ENCODE peak calls at places on chromosomes 16 and 17, in seven cellular contexts. One of them, this sample, is unnamed.

GRCh38 chr16:29710227-29711219 is 31.5 kb downstream of the QPRT start:
- DNase-seq in body of pancreas: peak
- DNase-seq in IMR-90: peak
- DNase-seq in A673: peak
- DNase-seq in neural progenitor cell: peak
- DNase-seq in sigmoid colon: no peak
- DNase-seq in mesendoderm: peak
- DNase-seq in this sample: peak

GRCh38 chr16:28538733-28539596 is at the start of gene NUPR1:
- DNase-seq in body of pancreas: peak
- DNase-seq in neural progenitor cell: no peak
- DNase-seq in sigmoid colon: peak
- DNase-seq in mesendoderm: peak
- DNase-seq in A673: no peak
- DNase-seq in IMR-90: peak
- DNase-seq in this sample: peak

GRCh38 chr17:49515196-49515770 is 20.2 kb downstream of the NGFR start:
- DNase-seq in mesendoderm: peak
- DNase-seq in IMR-90: peak
- DNase-seq in neural progenitor cell: peak
- DNase-seq in sigmoid colon: peak
- DNase-seq in body of pancreas: peak
- DNase-seq in A673: no peak
- DNase-seq in this sample: peak

GRCh38 chr17:46167826-46168569 is 25.2 kb downstream of the KANSL1 start:
- DNase-seq in body of pancreas: no peak
- DNase-seq in A673: no peak
- DNase-seq in sigmoid colon: no peak
- DNase-seq in mesendoderm: peak
- DNase-seq in IMR-90: peak
- DNase-seq in neural progenitor cell: no peak
- DNase-seq in this sample: peak

GRCh38 chr17:15260376-15261062 is 4.6 kb downstream of the PMP22 start:
- DNase-seq in sigmoid colon: peak
- DNase-seq in IMR-90: peak
- DNase-seq in A673: peak
- DNase-seq in mesendoderm: peak
- DNase-seq in neural progenitor cell: peak
- DNase-seq in body of pancreas: peak
- DNase-seq in this sample: peak

GRCh38 chr16:89565506-89566372 is 5.3 kb downstream of the RPL13 start:
- DNase-seq in mesendoderm: peak
- DNase-seq in sigmoid colon: no peak
- DNase-seq in A673: peak
- DNase-seq in IMR-90: peak
- DNase-seq in body of pancreas: peak
- DNase-seq in neural progenitor cell: peak
- DNase-seq in this sample: peak

GRCh38 chr16:19236561-19236960 is 49.0 kb upstream of the CLEC19A start:
- DNase-seq in body of pancreas: no peak
- DNase-seq in mesendoderm: no peak
- DNase-seq in A673: no peak
- DNase-seq in sigmoid colon: no peak
- DNase-seq in IMR-90: no peak
- DNase-seq in neural progenitor cell: no peak
- DNase-seq in this sample: no peak

GRCh38 chr17:40153603-40154238 is 13.4 kb downstream of the CASC3 start:
- DNase-seq in sigmoid colon: no peak
- DNase-seq in mesendoderm: no peak
- DNase-seq in IMR-90: no peak
- DNase-seq in neural progenitor cell: no peak
- DNase-seq in A673: no peak
- DNase-seq in body of pancreas: no peak
- DNase-seq in this sample: no peak

GRCh38 chr17:60770946-60771422 is 93.3 kb downstream of the BCAS3 start:
- DNase-seq in body of pancreas: no peak
- DNase-seq in A673: no peak
- DNase-seq in neural progenitor cell: no peak
- DNase-seq in IMR-90: no peak
- DNase-seq in mesendoderm: no peak
- DNase-seq in sigmoid colon: no peak
- DNase-seq in this sample: no peak

GRCh38 chr17:29155966-29156338 is 24.2 kb downstream of the MYO18A start:
- DNase-seq in neural progenitor cell: peak
- DNase-seq in mesendoderm: peak
- DNase-seq in body of pancreas: no peak
- DNase-seq in IMR-90: peak
- DNase-seq in sigmoid colon: no peak
- DNase-seq in A673: no peak
- DNase-seq in this sample: peak

GRCh38 chr17:17749921-17750320 is 68.7 kb downstream of the RAI1 start:
- DNase-seq in IMR-90: peak
- DNase-seq in mesendoderm: peak
- DNase-seq in neural progenitor cell: peak
- DNase-seq in sigmoid colon: no peak
- DNase-seq in A673: peak
- DNase-seq in body of pancreas: peak
- DNase-seq in this sample: no peak

GRCh38 chr17:9232591-9233270 is 211.4 kb downstream of the NTN1 start:
- DNase-seq in sigmoid colon: peak
- DNase-seq in body of pancreas: no peak
- DNase-seq in mesendoderm: no peak
- DNase-seq in neural progenitor cell: no peak
- DNase-seq in IMR-90: no peak
- DNase-seq in A673: peak
- DNase-seq in this sample: peak

GRCh38 chr16:62638324-62638911 is 602.2 kb upstream of the CDH8 start:
- DNase-seq in A673: no peak
- DNase-seq in IMR-90: no peak
- DNase-seq in mesendoderm: no peak
- DNase-seq in sigmoid colon: no peak
- DNase-seq in body of pancreas: no peak
- DNase-seq in neural progenitor cell: no peak
- DNase-seq in this sample: no peak
- H3K27ac ChIP-seq in A673: no peak
- H3K27ac ChIP-seq in IMR-90: no peak
- H3K27ac ChIP-seq in mesendoderm: no peak
- H3K27ac ChIP-seq in sigmoid colon: no peak
- H3K27ac ChIP-seq in body of pancreas: no peak
- H3K27ac ChIP-seq in neural progenitor cell: no peak
- H3K27ac ChIP-seq in this sample: no peak

GRCh38 chr16:75243667-75244224 is 7.7 kb downstream of the BCAR1 start:
- DNase-seq in mesendoderm: no peak
- DNase-seq in sigmoid colon: no peak
- DNase-seq in A673: no peak
- DNase-seq in body of pancreas: no peak
- DNase-seq in IMR-90: no peak
- DNase-seq in neural progenitor cell: no peak
- DNase-seq in this sample: no peak
- H3K27ac ChIP-seq in mesendoderm: no peak
- H3K27ac ChIP-seq in sigmoid colon: peak
- H3K27ac ChIP-seq in A673: no peak
- H3K27ac ChIP-seq in body of pancreas: peak
- H3K27ac ChIP-seq in IMR-90: peak
- H3K27ac ChIP-seq in neural progenitor cell: peak
- H3K27ac ChIP-seq in this sample: peak

GRCh38 chr16:84774810-84775209 is 45.0 kb upstream of the CRISPLD2 start:
- DNase-seq in sigmoid colon: peak
- DNase-seq in body of pancreas: no peak
- DNase-seq in mesendoderm: no peak
- DNase-seq in IMR-90: peak
- DNase-seq in neural progenitor cell: no peak
- DNase-seq in A673: no peak
- DNase-seq in this sample: no peak
- H3K27ac ChIP-seq in sigmoid colon: peak
- H3K27ac ChIP-seq in body of pancreas: no peak
- H3K27ac ChIP-seq in mesendoderm: no peak
- H3K27ac ChIP-seq in IMR-90: no peak
- H3K27ac ChIP-seq in neural progenitor cell: no peak
- H3K27ac ChIP-seq in A673: no peak
- H3K27ac ChIP-seq in this sample: no peak

DNA sequence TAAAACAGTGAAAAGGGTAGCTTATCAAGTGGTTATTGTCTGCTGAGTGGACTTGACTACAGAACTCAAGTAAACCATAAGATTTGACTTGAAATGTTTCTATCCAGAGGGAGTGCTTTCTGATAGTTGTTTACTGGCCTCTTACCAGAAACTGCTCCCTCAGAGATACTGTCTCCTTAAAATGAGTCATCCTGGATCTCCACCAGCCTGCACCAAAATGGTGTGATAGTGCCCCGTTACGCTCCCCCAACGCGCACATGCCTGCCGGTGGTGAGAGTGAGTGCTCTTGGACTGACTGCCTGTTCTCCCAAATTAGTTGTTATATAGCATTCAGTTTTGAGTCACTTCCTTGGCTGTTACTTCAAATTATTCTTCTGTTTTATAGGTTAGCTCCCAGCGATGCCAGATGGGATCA is 22.9 kb downstream of the PRCD start:
- DNase-seq in neural progenitor cell: no peak
- DNase-seq in body of pancreas: no peak
- DNase-seq in mesendoderm: no peak
- DNase-seq in IMR-90: peak
- DNase-seq in sigmoid colon: no peak
- DNase-seq in A673: peak
- DNase-seq in this sample: no peak
- H3K27ac ChIP-seq in neural progenitor cell: no peak
- H3K27ac ChIP-seq in body of pancreas: no peak
- H3K27ac ChIP-seq in mesendoderm: no peak
- H3K27ac ChIP-seq in IMR-90: no peak
- H3K27ac ChIP-seq in sigmoid colon: peak
- H3K27ac ChIP-seq in A673: peak
- H3K27ac ChIP-seq in this sample: no peak

This sample was measured in kidney.